ENCODE peak calls at places on chromosomes 1 and 21, in four cellular contexts. U, C, W and G are unnamed samples.

GRCh38 chr1:115089443-115090340 is at the start of gene TSPAN2:
- DNase-seq in C (no peak), U (peak), W (no peak), G (peak)

GRCh38 chr1:29236993-29237905 is 927 bp downstream of the PTPRU start:
- DNase-seq in U (peak), W (peak), C (no peak), G (peak)

GRCh38 chr1:56409112-56409691 is 170.2 kb downstream of the PLPP3 start:
- DNase-seq in U (peak), W (peak), C (no peak), G (peak)

GRCh38 chr1:210231846-210232523 is 611 bp upstream of the SERTAD4 start:
- DNase-seq in W (no peak), U (no peak), C (no peak), G (peak)

GRCh38 chr1:61386323-61386722 is 304.0 kb downstream of the NFIA start:
- DNase-seq in W (no peak), C (no peak), U (no peak), G (no peak)

GRCh38 chr21:38770660-38771059 is 35.1 kb upstream of the ETS2 start:
- DNase-seq in U (no peak), C (no peak), W (no peak), G (no peak)

GRCh38 chr1:183023601-183024351 is 556 bp downstream of the LAMC1 start:
- DNase-seq in C (no peak), U (peak), W (peak), G (peak)

GRCh38 chr21:27371688-27372331 is 404.9 kb upstream of the ADAMTS5 start:
- DNase-seq in U (no peak), C (no peak), W (no peak), G (no peak)

GRCh38 chr1:204199579-204199978 is 3.3 kb upstream of the KISS1 start:
- DNase-seq in C (no peak), W (no peak), U (no peak), G (no peak)

DNA sequence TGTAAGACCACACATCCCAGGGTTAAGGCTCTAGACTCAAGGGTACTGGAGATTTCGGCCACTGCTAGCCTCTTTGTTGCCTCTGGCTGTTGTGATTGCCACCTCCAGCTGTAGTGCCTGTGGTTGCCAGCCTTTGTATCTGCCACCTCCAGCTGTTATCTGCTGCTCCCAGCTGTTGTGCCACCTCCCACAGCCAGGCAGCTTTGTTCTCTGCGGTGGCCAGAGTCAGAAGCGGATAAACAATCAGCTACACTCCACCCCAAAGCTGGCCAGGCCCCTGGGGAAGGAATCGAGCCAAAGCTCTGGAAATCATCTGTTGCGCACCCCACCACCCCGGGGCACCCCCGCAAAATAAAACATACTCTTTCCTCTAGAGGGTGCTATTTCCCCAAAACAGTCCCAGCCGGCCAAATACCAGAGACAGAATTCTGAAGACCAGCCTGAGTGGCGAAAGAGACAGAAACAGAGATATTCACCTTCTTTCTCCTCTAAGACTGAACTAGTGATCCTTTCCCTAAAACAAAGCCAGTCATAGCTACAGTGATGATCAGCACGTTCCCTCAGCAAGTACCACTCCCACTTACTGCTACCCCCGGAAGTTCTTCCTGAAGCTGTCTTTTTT is 14.8 kb upstream of the PIGM start:
- DNase-seq in C (no peak), W (peak), U (peak), G (peak)
- TF ChIP-seq FOXK2 in C (no peak), W (no peak), U (peak), G (no peak)

GRCh38 chr1:200376521-200376920 is 33.3 kb downstream of the ZNF281 start:
- DNase-seq in W (no peak), C (no peak), U (no peak), G (no peak)

GRCh38 chr1:200373811-200374231 is 36.0 kb downstream of the ZNF281 start:
- DNase-seq in U (no peak), C (no peak), W (peak), G (no peak)

GRCh38 chr1:200372095-200372884 is 37.5 kb downstream of the ZNF281 start:
- DNase-seq in C (no peak), U (no peak), W (peak), G (no peak)

GRCh38 chr1:200372885-200373181 is 37.0 kb downstream of the ZNF281 start:
- DNase-seq in C (no peak), W (peak), U (no peak), G (no peak)

GRCh38 chr1:200374569-200375312 is 35.1 kb downstream of the ZNF281 start:
- DNase-seq in U (no peak), C (no peak), W (peak), G (no peak)
- TF ChIP-seq FOXM1 in U (no peak), C (no peak), W (no peak), G (no peak)

GRCh38 chr1:150507912-150508864 is at the start of gene ECM1:
- DNase-seq in U (peak), C (no peak), W (no peak), G (no peak)
- TF ChIP-seq FOXK2 in U (no peak), C (no peak), W (no peak), G (no peak)

DNA sequence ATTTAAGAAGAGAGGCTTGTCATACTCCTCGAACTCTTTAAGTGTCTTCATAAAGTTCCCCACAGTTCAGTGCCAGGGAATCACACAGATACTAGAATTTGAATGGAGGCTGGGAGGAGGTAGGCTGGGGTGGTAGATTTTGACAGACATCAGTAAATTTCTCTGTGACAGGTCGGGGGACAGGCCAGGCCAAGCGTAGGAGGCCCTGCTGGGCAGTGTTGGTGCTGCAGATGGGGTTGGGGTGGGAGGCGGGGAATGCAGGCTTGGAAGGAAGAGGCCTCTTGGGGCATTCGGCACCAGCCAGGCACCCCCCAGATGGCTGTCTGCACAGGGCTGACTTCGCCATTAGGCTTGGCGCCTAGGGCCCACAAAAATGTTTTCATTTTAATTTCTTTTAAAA is 84.0 kb downstream of the MAN1C1 start:
- DNase-seq in U (peak), C (no peak), W (no peak), G (peak)
- TF ChIP-seq FOXM1 in U (no peak), C (no peak), W (no peak), G (no peak)

DNA sequence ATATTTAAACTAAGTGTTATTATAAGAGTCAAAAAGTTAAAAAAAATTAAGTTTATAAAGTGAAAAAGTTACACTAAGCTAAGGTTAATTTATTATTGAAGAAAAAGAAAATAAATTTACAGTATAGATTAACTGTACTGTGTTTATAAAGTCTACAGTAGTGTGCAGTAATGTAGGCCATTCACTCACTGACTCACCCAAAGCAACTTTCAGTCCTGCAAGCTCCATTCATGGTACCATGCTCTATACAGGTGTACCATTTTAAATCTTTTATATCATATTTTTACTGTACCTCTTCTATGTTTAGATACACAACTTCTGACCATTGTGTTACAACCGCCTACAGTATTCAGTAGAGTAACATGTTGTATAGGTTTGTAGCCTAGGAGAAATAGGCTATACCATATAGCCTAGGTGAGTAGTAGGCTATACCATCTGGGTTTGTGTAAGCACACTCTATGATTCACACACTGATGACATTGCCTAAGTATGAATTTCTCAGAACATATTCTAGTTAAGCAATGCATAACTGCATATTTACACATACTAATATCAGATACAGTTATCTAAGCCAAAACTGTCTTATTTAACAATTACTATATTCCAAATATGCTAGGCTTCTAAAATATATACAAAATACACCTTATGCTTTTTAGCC is 80.6 kb upstream of the GFI1 start:
- DNase-seq in W (no peak), C (no peak), U (no peak), G (no peak)
- TF ChIP-seq FOXK2 in W (no peak), C (no peak), U (no peak), G (no peak)